ENCODE peak calls at places on chromosomes 4 and X, in five cellular contexts. B, P, R, O and G are unnamed samples.
A peak's percentile ranks its signal among the peaks of the same experiment; 100 is the strongest.

GRCh38 chr4:152957437-152958185 is 21.5 kb downstream of the FHDC1 start:
- DNase-seq in B (no peak), P (no peak), R (no peak), O (no peak), G (peak; percentile 35)

GRCh38 chr4:125735107-125735506 is 420.4 kb downstream of the FAT4 start:
- DNase-seq in B (no peak), P (no peak), R (peak; percentile 88), O (no peak), G (peak; percentile 86)

GRCh38 chrX:76850851-76851250 is 423.3 kb downstream of the MAGEE1 start:
- DNase-seq in B (no peak), P (no peak), R (no peak), O (no peak), G (no peak)

GRCh38 chrX:6021316-6022091 is 207.2 kb downstream of the NLGN4X start:
- DNase-seq in B (peak; percentile 69), P (peak; percentile 6), R (peak; percentile 44), O (peak; percentile 1), G (no peak)

GRCh38 chrX:139506318-139506717 is 24.2 kb upstream of the F9 start:
- DNase-seq in B (no peak), P (no peak), R (no peak), O (no peak), G (no peak)

GRCh38 chrX:110420771-110421498 is 62.3 kb downstream of the RTL9 start:
- DNase-seq in B (peak; percentile 20), P (peak; percentile 47), R (no peak), O (no peak), G (no peak)

GRCh38 chrX:119512145-119512800 is 44.0 kb downstream of the SLC25A5 start:
- DNase-seq in B (peak; percentile 18), P (peak; percentile 17), R (peak; percentile 60), O (peak; percentile 25), G (peak; percentile 56)

GRCh38 chr4:68465058-68465457 is 17.8 kb downstream of the TMPRSS11E start:
- DNase-seq in B (no peak), P (no peak), R (no peak), O (no peak), G (no peak)

GRCh38 chr4:161554372-161554990 is 609.3 kb downstream of the FSTL5 start:
- DNase-seq in B (no peak), P (no peak), R (peak; percentile 86), O (no peak), G (peak; percentile 64)

GRCh38 chrX:2498781-2499302 is 1.9 kb downstream of the DHRSX start:
- DNase-seq in B (no peak), P (no peak), R (peak; percentile 47), O (no peak), G (no peak)

GRCh38 chr4:184675018-184675417 is 25.5 kb downstream of the PRIMPOL start:
- DNase-seq in B (no peak), P (no peak), R (no peak), O (no peak), G (no peak)

GRCh38 chr4:16032382-16032743 is 51.5 kb downstream of the PROM1 start:
- DNase-seq in B (no peak), P (no peak), R (no peak), O (no peak), G (peak; percentile 6)

GRCh38 chr4:85778809-85779124 is 303.8 kb downstream of the ARHGAP24 start:
- DNase-seq in B (no peak), P (no peak), R (peak; percentile 70), O (no peak), G (no peak)

GRCh38 chr4:189081831-189082230 is 858.8 kb upstream of the FRG1 start:
- DNase-seq in B (no peak), P (no peak), R (no peak), O (no peak), G (peak; percentile 32)

GRCh38 chr4:40720931-40721330 is 28.8 kb upstream of the NSUN7 start:
- DNase-seq in B (no peak), P (no peak), R (no peak), O (no peak), G (no peak)

GRCh38 chrX:27966492-27966891 is 14.8 kb downstream of the DCAF8L1 start:
- DNase-seq in B (no peak), P (no peak), R (no peak), O (no peak), G (peak; percentile 16)

GRCh38 chr4:151674804-151675290 is 86.0 kb downstream of the GATB start:
- DNase-seq in B (peak; percentile 9), P (no peak), R (peak; percentile 61), O (no peak), G (no peak)